ENCODE peak calls at places on chromosomes 6 and 20, in four cellular contexts. P is stimulated activated CD4-positive, alpha-beta T cell treated with anti-CD3 and anti-CD28 coated beads, Interleukin-1b, Interleukin-23, amount 100 ng/mL, for 24 hours; Y is H9; C is GM10248. L is an unnamed sample.

GRCh38 chr20:52518735-52519134 is 327.2 kb upstream of the ZFP64 start:
- DNase-seq in P (no peak), Y (no peak), C (no peak), L (no peak)

GRCh38 chr6:81766482-81767069 is 14.1 kb upstream of the TENT5A start:
- DNase-seq in Y (no peak), P (no peak), C (no peak), L (peak; percentile 22)

GRCh38 chr6:159299566-159299965 is 130.4 kb downstream of the FNDC1 start:
- DNase-seq in C (no peak), Y (no peak), P (no peak), L (no peak)

GRCh38 chr6:140912686-140913085 is 1220.0 kb upstream of the GJE1 start:
- DNase-seq in Y (no peak), C (no peak), P (no peak), L (no peak)

GRCh38 chr6:145815875-145816274 is 1.3 kb upstream of the FBXO30 start:
- DNase-seq in Y (no peak), C (peak; percentile 26), P (no peak), L (no peak)

GRCh38 chr6:11616200-11616611 is 78.7 kb downstream of the TMEM170B start:
- DNase-seq in P (no peak), C (no peak), Y (no peak), L (no peak)

GRCh38 chr20:21099653-21100589 is 6.2 kb downstream of the LINC00237 start:
- DNase-seq in P (no peak), C (peak; percentile 41), Y (peak; percentile 52), L (peak; percentile 35)

GRCh38 chr6:112040933-112041332 is 13.0 kb upstream of the CCN6 start:
- DNase-seq in Y (no peak), P (no peak), C (no peak), L (no peak)

GRCh38 chr6:155656024-155656423 is 200.4 kb upstream of the NOX3 start:
- DNase-seq in C (no peak), Y (no peak), P (no peak), L (no peak)

GRCh38 chr20:40771848-40772247 is 82.8 kb upstream of the MAFB start:
- DNase-seq in Y (no peak), P (no peak), C (no peak), L (no peak)

GRCh38 chr20:23358923-23359572 is 2.9 kb upstream of the GZF1 start:
- DNase-seq in C (no peak), P (no peak), Y (no peak), L (no peak)

GRCh38 chr20:62887147-62887859 is 25.7 kb upstream of the TCFL5 start:
- DNase-seq in P (no peak), Y (no peak), C (no peak), L (peak; percentile 39)

GRCh38 chr20:19934792-19935491 is 82.2 kb upstream of the NAA20 start:
- DNase-seq in P (no peak), Y (no peak), C (peak; percentile 48), L (peak; percentile 88)

GRCh38 chr20:59165389-59165785 is 1.8 kb downstream of the ZNF831 start:
- DNase-seq in C (no peak), Y (no peak), P (no peak), L (no peak)

GRCh38 chr20:43409041-43409913 is 48.4 kb upstream of the SRSF6 start:
- DNase-seq in C (no peak), P (no peak), Y (peak; percentile 70), L (no peak)